ENCODE peak calls at places on chromosome 6, in four cellular contexts. K is fibroblast of mammary gland; A is activated T-cell treated with anti-CD3 and anti-CD28 coated beads, Interleukin-2, amount 50 U/mL, for 1 hour; D is stimulated activated CD4-positive, alpha-beta T cell treated with anti-CD3 and anti-CD28 coated beads, Interleukin-15, amount 100 ng/mL, for 24 hours. G is an unnamed sample.

GRCh38 chr6:90184334-90185298 is 112.0 kb downstream of the BACH2 start:
- DNase-seq in K (no peak), A (no peak), D (no peak), G (no peak)

GRCh38 chr6:14693301-14694192 is 552.3 kb upstream of the JARID2 start:
- DNase-seq in K (no peak), A (no peak), D (no peak), G (no peak)

GRCh38 chr6:156865019-156865629 is 87.9 kb downstream of the ARID1B start:
- DNase-seq in K (peak), A (no peak), D (no peak), G (no peak)

GRCh38 chr6:8080338-8081151 is 16.4 kb upstream of the BLOC1S5 start:
- DNase-seq in K (peak), A (no peak), D (no peak), G (no peak)

GRCh38 chr6:149452062-149452939 is 32.5 kb downstream of the ZC3H12D start:
- DNase-seq in K (no peak), A (no peak), D (no peak), G (no peak)

GRCh38 chr6:157150076-157150475 is 173.2 kb downstream of the TMEM242 start:
- DNase-seq in K (peak), A (no peak), D (no peak), G (no peak)

GRCh38 chr6:137117605-137118004 is 55.8 kb downstream of the IL22RA2 start:
- DNase-seq in K (no peak), A (no peak), D (no peak), G (no peak)

GRCh38 chr6:43093361-43094289 is 17.5 kb downstream of the PTK7 start:
- DNase-seq in K (peak), A (no peak), D (no peak), G (peak)

GRCh38 chr6:138517635-138518034 is 18.3 kb upstream of the NHSL1 start:
- DNase-seq in K (peak), A (peak), D (peak), G (peak)

G was measured in activated naive CD4-positive, alpha-beta T cell treated with anti-CD3 and anti-CD28 coated beads for 36 hours.